ENCODE peak calls at places on chromosomes 1 and 21, in five cellular contexts. N is sigmoid colon, I is testis, H is mucosa of descending colon, W is ovary. S is an unnamed sample.

GRCh38 chr1:40974945-40975344 is 4.6 kb upstream of the CTPS1 start:
- DNase-seq in H (no peak), N (no peak), I (no peak), W (no peak), S (no peak)

GRCh38 chr21:20783611-20784010 is 214.6 kb upstream of the NCAM2 start:
- DNase-seq in N (no peak), I (no peak), W (no peak), H (no peak), S (no peak)

GRCh38 chr1:29752141-29752540 is 515.8 kb downstream of the PTPRU start:
- DNase-seq in W (no peak), H (no peak), N (peak; percentile 33), I (no peak), S (no peak)

GRCh38 chr1:228765543-228765942 is 30.3 kb downstream of the RHOU start:
- DNase-seq in H (peak; percentile 47), I (no peak), N (no peak), W (no peak), S (peak; percentile 66)

GRCh38 chr1:111334169-111334568 is 43.5 kb downstream of the CHIA start:
- DNase-seq in N (no peak), W (no peak), I (peak; percentile 47), H (no peak), S (no peak)

GRCh38 chr1:41742219-41742618 is 176.5 kb downstream of the HIVEP3 start:
- DNase-seq in N (no peak), W (no peak), I (no peak), H (no peak), S (no peak)

GRCh38 chr1:155219592-155220031 is 11.1 kb downstream of the MTX1 start:
- DNase-seq in I (peak; percentile 61), W (no peak), N (no peak), H (no peak), S (no peak)

GRCh38 chr1:147177611-147178370 is 5.5 kb upstream of the PRKAB2 start:
- DNase-seq in W (no peak), H (peak; percentile 32), I (peak; percentile 32), N (no peak), S (peak; percentile 80)

GRCh38 chr1:235336903-235337302 is 8.5 kb downstream of the GGPS1 start:
- DNase-seq in H (no peak), W (no peak), I (no peak), N (no peak), S (no peak)

GRCh38 chr1:207026177-207026576 is 6.4 kb downstream of the C1orf116 start:
- DNase-seq in W (no peak), N (no peak), I (no peak), H (no peak), S (no peak)

GRCh38 chr1:154199563-154199879 is 6.6 kb downstream of the CFAP141 start:
- DNase-seq in N (no peak), I (no peak), H (no peak), W (no peak), S (no peak)

DNA sequence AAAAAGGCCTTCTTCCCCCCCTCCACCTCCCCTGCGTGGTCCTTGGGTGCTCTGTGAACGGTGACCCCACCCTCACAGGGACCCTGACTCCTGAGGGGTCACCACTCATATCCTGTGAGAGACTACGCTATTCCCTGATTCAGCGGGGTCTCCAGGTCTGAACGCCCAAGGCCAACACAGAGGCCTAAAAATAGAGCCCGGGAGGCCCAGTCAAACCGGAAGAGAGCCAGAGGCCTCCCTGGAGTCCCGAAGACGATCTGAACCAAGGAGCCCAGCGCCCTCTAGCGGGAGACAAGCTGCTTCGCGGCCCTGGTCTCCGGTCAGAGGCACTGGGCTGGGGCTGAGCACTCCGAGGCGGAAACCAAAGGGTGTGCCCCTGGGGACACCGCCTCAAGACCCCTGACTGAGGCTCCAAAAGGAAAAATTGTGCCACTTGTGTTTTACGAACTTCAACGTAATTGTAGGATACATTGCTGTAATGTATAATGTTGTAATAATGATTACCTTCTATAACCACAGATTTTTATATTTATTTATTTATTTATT is 42.4 kb upstream of the PSEN2 start:
- DNase-seq in N (peak; percentile 98), H (peak; percentile 96), W (peak; percentile 98), I (peak; percentile 97), S (peak; percentile 97)
- H3K4me3 ChIP-seq in N (peak overlapping the region; percentile 17), H (no peak overlapping the region), W (no peak overlapping the region), I (peak overlapping the region; percentile 24), S (no peak overlapping the region)

GRCh38 chr1:4220362-4220761 is 320.3 kb upstream of the C1orf174 start:
- DNase-seq in W (no peak), H (no peak), N (no peak), I (no peak), S (no peak)

GRCh38 chr1:4221107-4221506 is 321.0 kb upstream of the C1orf174 start:
- DNase-seq in N (no peak), H (no peak), I (no peak), W (no peak), S (no peak)

GRCh38 chr1:4218619-4219018 is 318.5 kb upstream of the C1orf174 start:
- DNase-seq in H (no peak), I (no peak), N (no peak), W (no peak), S (no peak)

GRCh38 chr1:4219826-4220225 is 319.8 kb upstream of the C1orf174 start:
- DNase-seq in I (no peak), H (no peak), W (no peak), N (no peak), S (no peak)

DNA sequence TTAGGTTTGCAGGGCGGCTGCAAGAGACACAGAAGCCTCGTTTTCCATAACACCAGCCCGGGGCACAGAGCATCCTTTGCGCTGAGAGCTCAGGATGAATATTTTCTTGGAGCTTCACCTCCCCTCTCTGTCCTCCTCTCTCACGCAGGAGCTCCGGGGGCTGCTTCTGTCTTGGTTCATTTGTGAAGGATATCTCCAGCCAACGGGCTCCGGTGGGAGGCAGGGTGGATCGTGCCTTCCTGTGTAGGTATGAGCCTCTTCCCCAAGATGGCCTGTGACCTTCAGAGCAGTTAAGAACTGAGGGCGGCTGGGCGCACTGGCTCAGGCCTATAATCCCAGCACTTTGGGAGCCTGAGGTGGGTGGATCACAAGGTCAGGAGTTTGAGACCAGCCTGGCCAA is 319.0 kb upstream of the C1orf174 start:
- DNase-seq in H (no peak), N (no peak), W (no peak), I (no peak), S (no peak)
- H3K9me3 ChIP-seq in H (no peaks in the 10 kb centered on the region), N (no peaks in the 10 kb centered on the region), W (no peaks in the 10 kb centered on the region), I (no peaks in the 10 kb centered on the region), S (no peaks in the 10 kb centered on the region)

GRCh38 chr1:21278208-21278861 is 11.9 kb downstream of the ECE1 start:
- DNase-seq in W (no peak), N (peak; percentile 66), H (no peak), I (peak; percentile 81), S (no peak)

GRCh38 chr1:21278898-21279819 is 11.1 kb downstream of the ECE1 start:
- DNase-seq in I (peak; percentile 61), H (no peak), N (no peak), W (no peak), S (no peak)

GRCh38 chr1:21283524-21283923 is 6.7 kb downstream of the ECE1 start:
- DNase-seq in H (no peak), N (no peak), W (no peak), I (no peak), S (no peak)

GRCh38 chr1:21280011-21280471 is 10.2 kb downstream of the ECE1 start:
- DNase-seq in H (no peak), I (no peak), W (no peak), N (no peak), S (no peak)

DNA sequence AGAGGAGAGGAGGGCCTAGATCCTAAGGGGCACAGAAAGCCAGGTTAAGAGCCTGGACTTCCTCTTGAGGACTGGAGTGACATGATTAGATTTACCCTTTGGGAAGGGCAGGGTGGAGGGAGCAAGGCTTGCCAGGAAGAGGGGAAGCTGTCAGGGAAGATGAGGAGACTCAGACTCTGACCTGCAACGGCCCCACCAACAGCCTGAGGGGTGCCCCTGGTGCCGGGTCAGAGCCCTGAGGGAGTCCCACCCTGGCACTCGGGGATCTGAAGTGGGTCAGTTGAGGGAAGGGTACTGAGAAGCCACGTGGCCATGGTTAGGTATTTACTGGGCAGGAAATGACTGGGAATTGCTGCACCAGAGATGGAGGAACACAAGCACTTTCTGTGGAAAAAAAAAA is 9.8 kb downstream of the ECE1 start:
- DNase-seq in N (no peak), W (no peak), H (peak; percentile 51), I (no peak), S (no peak)
- H3K4me3 ChIP-seq in N (no peak overlapping the region), W (no peak overlapping the region), H (no peak overlapping the region), I (no peak overlapping the region), S (no peak overlapping the region)

GRCh38 chr1:43360616-43361015 is 1.8 kb downstream of the CDC20 start:
- DNase-seq in W (no peak), H (no peak), N (no peak), I (no peak), S (no peak)
- H3K9me3 ChIP-seq in W (no peaks in the 10 kb centered on the region), H (no peaks in the 10 kb centered on the region), N (no peaks in the 10 kb centered on the region), I (no peaks in the 10 kb centered on the region), S (no peaks in the 10 kb centered on the region)

GRCh38 chr1:10917513-10918454 is 94.7 kb upstream of the TARDBP start:
- DNase-seq in I (no peak), W (no peak), N (no peak), H (no peak), S (peak; percentile 16)
- H3K4me3 ChIP-seq in I (no peak overlapping the region), W (no peak overlapping the region), N (no peak overlapping the region), H (no peak overlapping the region), S (no peak overlapping the region)

GRCh38 chr1:152349611-152350010 is 10.2 kb downstream of the FLG2 start:
- DNase-seq in W (no peak), H (no peak), I (no peak), N (no peak), S (no peak)
- H3K9me3 ChIP-seq in W (no peaks in the 10 kb centered on the region), H (no peaks in the 10 kb centered on the region), I (no peaks in the 10 kb centered on the region), N (peaks cover 5% of the 10 kb centered on the region), S (no peaks in the 10 kb centered on the region)

GRCh38 chr1:110242731-110243130 is 32.6 kb downstream of the KCNC4 start:
- DNase-seq in W (no peak), I (no peak), N (no peak), H (no peak), S (no peak)

GRCh38 chr1:110241516-110241915 is 31.4 kb downstream of the KCNC4 start:
- DNase-seq in W (no peak), I (no peak), H (no peak), N (no peak), S (no peak)

GRCh38 chr1:110242062-110242461 is 31.9 kb downstream of the KCNC4 start:
- DNase-seq in I (no peak), H (no peak), N (peak; percentile 33), W (no peak), S (no peak)

GRCh38 chr1:110243146-110243545 is 33.0 kb downstream of the KCNC4 start:
- DNase-seq in H (no peak), I (no peak), N (peak; percentile 52), W (no peak), S (no peak)

GRCh38 chr1:110243581-110243980 is 33.5 kb downstream of the KCNC4 start:
- DNase-seq in I (no peak), H (no peak), N (peak; percentile 32), W (no peak), S (no peak)
- H3K4me3 ChIP-seq in I (no peak overlapping the region), H (no peak overlapping the region), N (no peak overlapping the region), W (no peak overlapping the region), S (no peak overlapping the region)